ENCODE peak calls at places on chromosomes 11 and 22, in four cellular contexts. C, Q, O and I are unnamed samples.

GRCh38 chr22:36116127-36116526 is 44.4 kb downstream of the APOL3 start:
- DNase-seq in C (no peak), O (no peak), Q (no peak), I (no peak)

GRCh38 chr22:41296826-41297667 is 4.3 kb upstream of the ZC3H7B start:
- DNase-seq in O (no peak), C (no peak), Q (no peak), I (no peak)

GRCh38 chr11:73157141-73158010 is 15.3 kb upstream of the FCHSD2 start:
- DNase-seq in O (no peak), Q (no peak), C (no peak), I (no peak)

GRCh38 chr22:47162865-47163264 is 400.4 kb downstream of the TBC1D22A start:
- DNase-seq in O (no peak), Q (no peak), C (no peak), I (no peak)

GRCh38 chr11:122755941-122756340 is 82.4 kb upstream of the CRTAM start:
- DNase-seq in Q (no peak), C (no peak), O (no peak), I (no peak)

GRCh38 chr11:78651136-78651775 is 76.6 kb upstream of the NARS2 start:
- DNase-seq in Q (no peak), C (no peak), O (peak; percentile 18), I (peak; percentile 1)

GRCh38 chr11:87428266-87428665 is 390.5 kb downstream of the TMEM135 start:
- DNase-seq in O (no peak), C (no peak), Q (no peak), I (no peak)

GRCh38 chr22:44787832-44788231 is 35.5 kb downstream of the ARHGAP8 start:
- DNase-seq in C (no peak), O (no peak), Q (no peak), I (no peak)

GRCh38 chr11:47355283-47356128 is 3.0 kb upstream of the MYBPC3 start:
- DNase-seq in C (peak; percentile 93), Q (peak; percentile 34), O (peak; percentile 98), I (peak; percentile 88)

GRCh38 chr11:12174145-12175143 is 64.1 kb downstream of the MICAL2 start:
- DNase-seq in Q (no peak), C (no peak), O (no peak), I (no peak)

GRCh38 chr11:9264381-9265210 is 554 bp downstream of the DENND5A start:
- DNase-seq in C (peak; percentile 39), Q (peak; percentile 32), O (peak; percentile 35), I (peak; percentile 48)

GRCh38 chr11:14860511-14860910 is 31.5 kb downstream of the CYP2R1 start:
- DNase-seq in Q (no peak), C (no peak), O (no peak), I (no peak)

GRCh38 chr11:37264783-37265182 is 666.7 kb upstream of the RAG2 start:
- DNase-seq in C (peak; percentile 37), O (no peak), Q (no peak), I (no peak)

GRCh38 chr11:71326328-71326940 is 74.1 kb upstream of the SHANK2 start:
- DNase-seq in C (no peak), O (no peak), Q (no peak), I (no peak)

GRCh38 chr22:36238348-36239149 is 778 bp downstream of the APOL2 start:
- DNase-seq in Q (no peak), C (no peak), O (no peak), I (no peak)

GRCh38 chr11:95108159-95108611 is 18.5 kb downstream of the ENDOD1 start:
- DNase-seq in C (no peak), O (no peak), Q (no peak), I (no peak)

GRCh38 chr11:121122328-121122727 is 21.3 kb downstream of the TECTA start:
- DNase-seq in Q (no peak), O (no peak), C (no peak), I (no peak)

GRCh38 chr11:119782021-119782420 is 53.0 kb upstream of the NECTIN1 start:
- DNase-seq in C (no peak), O (no peak), Q (no peak), I (no peak)

GRCh38 chr11:26743622-26744021 is 21.8 kb upstream of the SLC5A12 start:
- DNase-seq in O (no peak), C (no peak), Q (no peak), I (no peak)

GRCh38 chr22:11066458-11067285 is 4461.3 kb upstream of the OR11H1 start:
- DNase-seq in O (no peak), C (no peak), Q (no peak), I (peak; percentile 42)

GRCh38 chr22:47443836-47444745 is 681.6 kb downstream of the TBC1D22A start:
- DNase-seq in Q (no peak), O (no peak), C (no peak), I (no peak)

GRCh38 chr11:75565916-75566762 is 4.1 kb downstream of the SERPINH1 start:
- DNase-seq in Q (no peak), C (no peak), O (no peak), I (no peak)

GRCh38 chr22:28426346-28427132 is 253.1 kb downstream of the TTC28 start:
- DNase-seq in C (no peak), O (no peak), Q (no peak), I (no peak)

GRCh38 chr11:34525887-34526657 is 12.5 kb upstream of the ELF5 start:
- DNase-seq in C (no peak), Q (no peak), O (no peak), I (no peak)

GRCh38 chr11:130477646-130478203 is 29.3 kb downstream of the ADAMTS15 start:
- DNase-seq in Q (no peak), O (no peak), C (no peak), I (no peak)

GRCh38 chr11:11607772-11608171 is 14.0 kb downstream of the GALNT18 start:
- DNase-seq in O (no peak), C (no peak), Q (no peak), I (no peak)

GRCh38 chr22:31329029-31329428 is 17.1 kb downstream of the PATZ1 start:
- DNase-seq in O (no peak), Q (no peak), C (no peak), I (no peak)

GRCh38 chr11:76167590-76167989 is 38.7 kb downstream of the WNT11 start:
- DNase-seq in O (no peak), C (no peak), Q (no peak), I (no peak)